ENCODE peak calls at places on chromosomes 6 and 20, in four cellular contexts. N, I, W and H are unnamed samples.
A peak's percentile ranks its signal among the peaks of the same experiment; 100 is the strongest.

GRCh38 chr20:37189617-37190016 is 10.3 kb upstream of the MROH8 start:
- DNase-seq in N (no peak), I (no peak), W (no peak), H (no peak)

GRCh38 chr6:105902401-105903031 is 183.6 kb upstream of the PRDM1 start:
- DNase-seq in N (no peak), I (no peak), W (no peak), H (no peak)

GRCh38 chr6:167267896-167268528 is 23.1 kb upstream of the UNC93A start:
- DNase-seq in N (no peak), I (no peak), W (no peak), H (no peak)

GRCh38 chr6:144289006-144289405 is 3.9 kb downstream of the UTRN start:
- DNase-seq in N (no peak), I (no peak), W (no peak), H (no peak)

GRCh38 chr6:106751501-106752252 is 122.3 kb downstream of the QRSL1 start:
- DNase-seq in N (no peak), I (no peak), W (no peak), H (no peak)

GRCh38 chr20:51198238-51198637 is 175.3 kb upstream of the KCNG1 start:
- DNase-seq in N (no peak), I (no peak), W (no peak), H (no peak)

GRCh38 chr6:16811277-16811979 is 50.2 kb upstream of the ATXN1 start:
- DNase-seq in N (no peak), I (no peak), W (no peak), H (no peak)

GRCh38 chr6:111984081-111984480 is 69.8 kb upstream of the CCN6 start:
- DNase-seq in N (no peak), I (no peak), W (no peak), H (no peak)

GRCh38 chr6:65638047-65638831 is 68.8 kb downstream of the EYS start:
- DNase-seq in N (peak; percentile 53), I (peak; percentile 45), W (no peak), H (no peak)

GRCh38 chr20:37160683-37161082 is 18.4 kb upstream of the RPN2 start:
- DNase-seq in N (no peak), I (no peak), W (no peak), H (no peak)

GRCh38 chr20:37886851-37887297 is 16.1 kb upstream of the VSTM2L start:
- DNase-seq in N (no peak), I (no peak), W (no peak), H (no peak)

GRCh38 chr6:127176175-127176574 is 57.7 kb downstream of the RSPO3 start:
- DNase-seq in N (no peak), I (no peak), W (no peak), H (no peak)

GRCh38 chr20:5825136-5825719 is 75.0 kb downstream of the SHLD1 start:
- DNase-seq in N (no peak), I (no peak), W (no peak), H (no peak)

GRCh38 chr6:151065027-151065815 is 174.5 kb upstream of the AKAP12 start:
- DNase-seq in N (no peak), I (no peak), W (no peak), H (no peak)

GRCh38 chr20:51917886-51918545 is 115.7 kb upstream of the SALL4 start:
- DNase-seq in N (no peak), I (no peak), W (no peak), H (no peak)

GRCh38 chr20:38537176-38537575 is 43.8 kb upstream of the ADIG start:
- DNase-seq in N (no peak), I (no peak), W (no peak), H (no peak)

GRCh38 chr6:90286884-90287488 is 9.7 kb downstream of the BACH2 start:
- DNase-seq in N (no peak), I (peak; percentile 55), W (no peak), H (no peak)

GRCh38 chr6:148969679-148970078 is 222.8 kb downstream of the UST start:
- DNase-seq in N (no peak), I (peak; percentile 44), W (peak; percentile 71), H (no peak)

GRCh38 chr6:29516108-29516507 is 28.4 kb upstream of the MAS1L start:
- DNase-seq in N (no peak), I (no peak), W (no peak), H (no peak)

GRCh38 chr6:161444966-161445799 is 171.3 kb upstream of the AGPAT4 start:
- DNase-seq in N (no peak), I (peak; percentile 23), W (no peak), H (no peak)
- TF ChIP-seq CTCF in N (no peak), I (no peak), W (no peak), H (no peak)

GRCh38 chr20:63400486-63401210 is 39.5 kb upstream of the CHRNA4 start:
- DNase-seq in N (no peak), I (no peak), W (no peak), H (no peak)
- TF ChIP-seq CTCF in N (no peak), I (no peak), W (no peak), H (no peak)

DNA sequence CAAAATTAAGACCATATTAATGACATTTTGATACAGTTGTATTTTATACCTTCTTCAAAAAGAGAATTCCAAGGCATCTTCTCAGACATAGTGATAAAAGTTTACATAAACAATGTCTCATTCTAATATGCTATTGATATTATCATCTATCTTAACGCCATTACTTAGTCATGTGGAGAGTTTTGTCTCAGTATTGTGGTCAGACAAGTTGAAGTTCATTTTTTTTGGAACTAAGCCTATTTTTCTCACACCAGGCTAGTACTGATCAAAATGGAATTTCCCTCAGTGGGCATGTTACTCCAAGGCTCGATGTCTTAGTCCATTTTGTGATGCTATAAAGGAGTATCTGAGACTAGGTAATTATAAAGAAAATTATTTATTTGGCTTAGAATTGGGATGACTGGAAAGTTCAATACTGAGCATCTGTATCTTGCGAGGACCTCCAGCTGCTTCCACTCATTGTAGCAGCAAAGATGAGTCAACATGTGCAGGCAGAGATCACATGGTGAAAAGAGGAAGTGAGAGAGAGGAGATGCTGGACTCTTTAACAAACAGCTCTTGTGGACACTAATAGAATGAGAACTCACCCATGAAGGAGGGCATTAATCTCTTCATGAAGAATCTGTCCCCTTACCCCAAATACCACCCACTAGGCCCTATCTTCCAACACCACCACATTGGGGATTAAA is 825.5 kb upstream of the MANEA start:
- DNase-seq in N (no peak), I (no peak), W (no peak), H (no peak)
- TF ChIP-seq CTCF in N (no peak), I (no peak), W (no peak), H (no peak)

GRCh38 chr20:49398401-49399144 is 83.9 kb downstream of the KCNB1 start:
- DNase-seq in N (no peak), I (no peak), W (no peak), H (no peak)
- TF ChIP-seq CTCF in N (no peak), I (no peak), W (no peak), H (no peak)